ENCODE peak calls at places on chromosomes 1 and 21, in eight cellular contexts. W, O, A, M, J, X, H and T are unnamed samples. For H3K9me2, the result is how much of the 10 kb centered on the place peaks cover.

GRCh38 chr1:59625388-59625787 is 189.4 kb upstream of the HOOK1 start:
- DNase-seq in H (no peak), M (no peak), J (no peak), A (no peak), O (no peak), W (no peak), X (no peak), T (no peak)

GRCh38 chr1:50421768-50422674 is 1.2 kb downstream of the DMRTA2 start:
- DNase-seq in W (peak), O (no peak), A (no peak), J (no peak), X (peak), H (no peak), M (no peak), T (no peak)

GRCh38 chr1:221045842-221046831 is 166.9 kb downstream of the HLX start:
- DNase-seq in M (no peak), W (no peak), A (peak), X (no peak), O (peak), H (no peak), J (peak), T (no peak)

GRCh38 chr1:75937034-75937433 is 4.8 kb upstream of the ASB17 start:
- DNase-seq in W (no peak), A (no peak), X (no peak), O (peak), M (peak), J (peak), H (no peak), T (no peak)

GRCh38 chr1:34122080-34122479 is 43.0 kb downstream of the CSMD2 start:
- DNase-seq in W (no peak), A (no peak), X (no peak), J (no peak), O (no peak), M (no peak), H (no peak), T (no peak)

GRCh38 chr21:38820471-38821239 is 14.9 kb downstream of the ETS2 start:
- DNase-seq in X (no peak), O (no peak), W (no peak), M (no peak), A (no peak), J (no peak), H (no peak), T (no peak)

GRCh38 chr1:1841575-1841991 is 49.3 kb downstream of the GNB1 start:
- DNase-seq in M (no peak), J (peak), A (peak), H (no peak), W (no peak), O (peak), X (no peak), T (no peak)

GRCh38 chr1:165441166-165441955 is 3.6 kb downstream of the RXRG start:
- DNase-seq in H (no peak), W (no peak), X (no peak), J (no peak), O (no peak), M (no peak), A (no peak), T (no peak)

GRCh38 chr1:212162635-212163034 is 122.6 kb upstream of the PPP2R5A start:
- DNase-seq in J (peak), W (no peak), H (no peak), A (no peak), X (no peak), M (no peak), O (peak), T (no peak)

GRCh38 chr1:151892190-151892589 is 17.1 kb downstream of the THEM4 start:
- DNase-seq in H (no peak), X (no peak), O (peak), J (no peak), W (no peak), M (no peak), A (no peak), T (no peak)

GRCh38 chr1:156055649-156056048 is 1.1 kb downstream of the LAMTOR2 start:
- DNase-seq in H (no peak), X (no peak), W (no peak), M (no peak), J (no peak), O (peak), A (peak), T (no peak)

GRCh38 chr1:19656780-19657475 is 7.7 kb upstream of the HTR6 start:
- DNase-seq in M (no peak), J (no peak), X (no peak), O (peak), W (peak), A (no peak), H (no peak), T (no peak)

GRCh38 chr21:36422279-36423098 is 37.3 kb downstream of the CHAF1B start:
- DNase-seq in O (peak), J (peak), M (peak), A (peak), H (peak), X (peak), W (peak), T (peak)

GRCh38 chr1:214316597-214316996 is 35.6 kb downstream of the SMYD2 start:
- DNase-seq in H (no peak), O (peak), A (no peak), W (peak), M (peak), X (no peak), J (no peak), T (no peak)

DNA sequence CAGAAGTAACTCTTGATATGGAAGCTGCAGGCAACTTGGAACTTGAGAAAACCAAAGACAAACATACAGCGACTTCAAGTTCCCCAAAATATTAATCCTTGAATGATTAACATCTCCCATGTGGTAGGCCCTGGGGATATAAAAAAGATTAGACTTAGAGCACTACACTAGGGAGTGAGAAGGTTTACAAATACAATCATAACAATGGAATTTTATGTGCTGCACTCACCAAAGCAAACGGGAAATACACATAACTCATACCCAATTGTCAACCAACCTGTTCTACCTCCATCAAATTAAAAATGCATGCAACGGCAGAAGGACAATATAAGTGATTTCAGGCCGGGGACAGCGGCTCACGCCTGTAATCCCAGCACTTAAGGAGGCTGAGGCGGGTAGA is 3.7 kb downstream of the SMYD3 start:
- DNase-seq in W (no peak), J (no peak), O (peak), A (no peak), H (no peak), X (no peak), M (peak), T (no peak)
- H3K9me2 ChIP-seq in W (under half), J (under half), O (under half), A (under half), H (under half), X (under half), M (under half), T (under half)

GRCh38 chr1:237201155-237201554 is 159.2 kb downstream of the RYR2 start:
- DNase-seq in M (no peak), J (no peak), O (no peak), A (no peak), H (no peak), W (no peak), X (peak), T (no peak)

GRCh38 chr1:237199026-237199425 is 157.0 kb downstream of the RYR2 start:
- DNase-seq in X (no peak), A (no peak), M (no peak), J (no peak), W (no peak), O (no peak), H (no peak), T (no peak)

DNA sequence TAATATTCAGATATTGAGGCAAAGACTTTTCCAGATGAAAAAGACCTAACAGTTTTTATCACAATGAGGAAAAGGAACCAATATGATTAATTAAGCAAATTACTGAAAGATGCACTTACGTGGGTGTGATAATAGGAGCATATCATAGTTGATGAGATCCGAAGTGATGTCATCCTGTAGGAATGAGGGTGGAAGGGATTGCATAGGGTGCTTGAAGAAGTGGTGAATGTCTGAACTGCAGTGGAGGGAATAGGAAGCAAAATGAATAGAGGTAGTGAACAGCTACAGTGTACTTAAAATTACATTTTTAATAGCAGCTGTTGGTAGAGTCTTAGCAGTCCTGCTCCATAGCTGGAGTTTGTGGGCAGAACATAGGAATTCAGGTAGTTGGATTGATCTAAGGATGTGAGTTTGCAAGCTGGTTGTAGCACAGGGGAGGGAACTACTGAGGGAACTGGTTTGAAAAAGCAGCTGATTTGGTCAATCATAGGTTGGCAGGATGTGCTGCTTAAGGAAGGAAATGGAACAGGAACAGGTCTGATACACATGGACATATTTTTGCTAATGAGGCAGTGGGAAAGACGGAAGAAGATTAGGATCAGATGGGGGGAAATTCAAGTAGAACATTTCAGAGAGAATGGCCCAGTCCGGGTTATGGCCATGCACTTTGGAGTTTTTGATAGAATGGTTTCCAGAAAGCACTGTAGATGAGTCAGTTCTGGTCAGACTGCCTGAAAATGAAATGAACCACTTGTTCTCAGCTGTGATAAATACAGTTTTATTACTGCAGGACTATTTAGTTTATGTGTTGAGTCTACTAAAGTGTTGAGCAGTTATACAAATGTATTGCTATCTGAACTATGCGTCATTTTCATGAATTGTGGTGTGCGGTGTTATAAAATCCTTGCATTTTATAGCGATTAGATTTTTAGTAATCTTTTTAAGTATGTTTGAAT is 155.8 kb downstream of the RYR2 start:
- DNase-seq in O (no peak), J (no peak), A (no peak), M (no peak), X (no peak), W (peak), H (no peak), T (no peak)
- H3K9me2 ChIP-seq in O (under half), J (under half), A (under half), M (under half), X (under half), W (under half), H (under half), T (under half)

GRCh38 chr1:207459008-207459407 is 4.9 kb downstream of the CR2 start:
- DNase-seq in M (no peak), O (no peak), X (no peak), J (peak), A (peak), W (no peak), H (no peak), T (no peak)

GRCh38 chr1:207458409-207458808 is 4.3 kb downstream of the CR2 start:
- DNase-seq in J (no peak), X (no peak), M (no peak), O (no peak), A (no peak), W (no peak), H (no peak), T (no peak)

GRCh38 chr1:207454046-207454964 is at the start of gene CR2:
- DNase-seq in M (no peak), J (peak), X (peak), H (peak), W (peak), A (peak), O (peak), T (peak)

GRCh38 chr1:207453710-207454045 is 450 bp upstream of the CR2 start:
- DNase-seq in A (no peak), J (no peak), M (no peak), W (no peak), O (peak), H (no peak), X (no peak), T (no peak)

DNA sequence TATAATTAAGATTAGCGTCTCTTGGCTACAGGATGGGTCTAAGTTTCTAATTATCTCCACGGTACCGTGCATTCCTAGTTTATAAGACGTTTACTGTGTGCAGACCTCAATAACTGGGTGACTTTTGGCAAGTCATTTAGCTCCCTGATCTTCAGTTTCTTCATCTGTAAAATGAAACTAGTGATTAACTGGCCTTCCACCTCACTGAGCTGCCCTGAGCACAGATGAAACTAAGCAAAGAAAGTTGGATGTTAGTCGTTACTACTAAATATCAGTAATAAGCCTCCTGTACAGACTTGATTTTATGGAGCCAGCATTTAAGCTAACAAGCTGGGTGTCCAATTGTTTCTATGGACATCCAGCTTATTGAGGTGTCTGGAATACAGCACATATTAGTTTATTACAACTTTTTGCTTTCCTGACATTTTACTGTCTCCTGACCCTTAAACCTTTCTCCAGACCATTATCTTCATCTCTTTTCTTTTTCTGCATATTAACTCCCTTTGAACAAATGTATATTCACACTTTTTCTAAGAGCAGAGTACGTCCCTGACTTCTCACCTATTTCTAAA is 1.1 kb downstream of the CR2 start:
- DNase-seq in X (no peak), J (peak), A (no peak), O (no peak), W (no peak), M (no peak), H (no peak), T (no peak)
- H3K9me2 ChIP-seq in X (under half), J (under half), A (under half), O (under half), W (under half), M (under half), H (under half), T (under half)

GRCh38 chr1:150309758-150310495 is 11.4 kb upstream of the PRPF3 start:
- DNase-seq in O (no peak), X (no peak), W (no peak), A (no peak), J (no peak), H (no peak), M (no peak), T (no peak)

DNA sequence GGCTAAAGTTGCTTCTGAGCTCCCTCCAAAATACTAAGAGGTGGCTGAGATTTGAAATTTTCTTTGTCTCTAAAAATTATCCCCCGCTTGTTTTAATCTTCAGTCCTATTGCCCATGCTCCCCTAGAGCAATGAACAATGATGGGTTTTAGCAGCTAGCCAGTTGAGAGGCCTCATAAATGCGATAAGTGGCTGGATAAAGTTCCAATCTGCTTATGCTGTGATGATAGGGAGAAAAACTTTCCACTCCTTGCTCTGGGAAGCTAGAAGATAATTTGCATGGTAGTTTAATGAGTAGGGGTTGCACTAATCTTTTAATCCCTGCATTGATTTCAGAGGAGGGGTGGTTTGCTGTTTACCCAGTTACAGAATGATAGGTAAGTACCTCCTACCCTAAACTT is 9.6 kb upstream of the PRPF3 start:
- DNase-seq in W (no peak), J (no peak), A (no peak), O (no peak), H (no peak), M (no peak), X (no peak), T (no peak)
- H3K9me2 ChIP-seq in W (under half), J (under half), A (under half), O (under half), H (under half), M (under half), X (under half), T (under half)

GRCh38 chr21:45135122-45135521 is 60.7 kb downstream of the ADARB1 start:
- DNase-seq in W (no peak), X (no peak), J (no peak), O (no peak), M (no peak), H (no peak), A (no peak), T (no peak)
- H3K9me2 ChIP-seq in W (under half), X (under half), J (under half), O (under half), M (under half), H (under half), A (under half), T (under half)

GRCh38 chr1:7010534-7011200 is 225.4 kb downstream of the CAMTA1 start:
- DNase-seq in M (no peak), O (no peak), W (no peak), A (no peak), J (peak), H (no peak), X (no peak), T (no peak)
- H3K9me2 ChIP-seq in M (under half), O (under half), W (under half), A (under half), J (under half), H (under half), X (under half), T (under half)

GRCh38 chr21:37461494-37461893 is 94.9 kb downstream of the DYRK1A start:
- DNase-seq in A (no peak), J (peak), W (no peak), H (no peak), M (no peak), X (no peak), O (peak), T (no peak)

GRCh38 chr21:37462087-37462861 is 95.7 kb downstream of the DYRK1A start:
- DNase-seq in O (no peak), W (peak), J (no peak), M (no peak), X (no peak), H (no peak), A (no peak), T (no peak)

GRCh38 chr21:37460196-37460595 is 93.6 kb downstream of the DYRK1A start:
- DNase-seq in A (no peak), O (no peak), M (no peak), H (no peak), W (peak), J (no peak), X (no peak), T (no peak)

GRCh38 chr21:37458669-37459276 is 92.2 kb downstream of the DYRK1A start:
- DNase-seq in J (no peak), M (peak), H (no peak), X (no peak), A (no peak), O (no peak), W (peak), T (no peak)

GRCh38 chr21:37459575-37459974 is 93.0 kb downstream of the DYRK1A start:
- DNase-seq in O (peak), H (no peak), W (no peak), J (no peak), A (no peak), X (no peak), M (peak), T (no peak)
- H3K9me2 ChIP-seq in O (under half), H (under half), W (under half), J (under half), A (under half), X (under half), M (under half), T (under half)

GRCh38 chr1:41590331-41590730 is 105.8 kb upstream of the EDN2 start:
- DNase-seq in W (no peak), O (no peak), X (no peak), J (no peak), A (no peak), H (no peak), M (no peak), T (no peak)

GRCh38 chr1:41586230-41586629 is 101.7 kb upstream of the EDN2 start:
- DNase-seq in O (no peak), H (no peak), X (no peak), W (no peak), M (no peak), A (no peak), J (no peak), T (no peak)

GRCh38 chr1:41589395-41589794 is 104.9 kb upstream of the EDN2 start:
- DNase-seq in H (no peak), J (no peak), O (no peak), X (no peak), W (no peak), M (no peak), A (no peak), T (no peak)

GRCh38 chr1:41587791-41588190 is 103.3 kb upstream of the EDN2 start:
- DNase-seq in W (no peak), M (no peak), O (no peak), J (no peak), H (no peak), X (no peak), A (no peak), T (no peak)

GRCh38 chr1:41588334-41588875 is 103.9 kb upstream of the EDN2 start:
- DNase-seq in J (no peak), X (no peak), H (no peak), A (no peak), M (no peak), O (no peak), W (no peak), T (no peak)
- H3K9me2 ChIP-seq in J (under half), X (under half), H (under half), A (under half), M (under half), O (under half), W (under half), T (under half)